ENCODE peak calls at places on chromosomes 12 and 14, in four cellular contexts. One of them, this sample, is unnamed.

GRCh38 chr12:122835693-122836026 is 403 bp downstream of the HIP1R start:
- DNase-seq in Peyer's patch: peak; percentile 69
- DNase-seq in cardiac muscle cell: peak; percentile 9
- DNase-seq in bronchial epithelial cell: no peak
- DNase-seq in this sample: no peak

GRCh38 chr12:131927110-131928079 is 1.7 kb upstream of the PUS1 start:
- DNase-seq in Peyer's patch: no peak
- DNase-seq in bronchial epithelial cell: no peak
- DNase-seq in cardiac muscle cell: no peak
- DNase-seq in this sample: no peak

GRCh38 chr12:3523728-3524127 is 32.7 kb downstream of the PRMT8 start:
- DNase-seq in bronchial epithelial cell: peak; percentile 12
- DNase-seq in Peyer's patch: no peak
- DNase-seq in cardiac muscle cell: no peak
- DNase-seq in this sample: no peak

GRCh38 chr12:130879781-130880389 is 8.0 kb downstream of the RAN start:
- DNase-seq in Peyer's patch: no peak
- DNase-seq in cardiac muscle cell: no peak
- DNase-seq in bronchial epithelial cell: no peak
- DNase-seq in this sample: no peak

GRCh38 chr14:99518441-99519346 is 37.5 kb downstream of the CCNK start:
- DNase-seq in Peyer's patch: peak; percentile 89
- DNase-seq in cardiac muscle cell: peak; percentile 62
- DNase-seq in bronchial epithelial cell: peak; percentile 37
- DNase-seq in this sample: no peak

GRCh38 chr12:108821407-108822397 is 35.7 kb downstream of the SSH1 start:
- DNase-seq in Peyer's patch: peak; percentile 30
- DNase-seq in bronchial epithelial cell: peak; percentile 85
- DNase-seq in cardiac muscle cell: peak; percentile 54
- DNase-seq in this sample: no peak

GRCh38 chr12:5247144-5247543 is 184.8 kb upstream of the NTF3 start:
- DNase-seq in Peyer's patch: no peak
- DNase-seq in cardiac muscle cell: no peak
- DNase-seq in bronchial epithelial cell: no peak
- DNase-seq in this sample: no peak

GRCh38 chr14:24463806-24464785 is 21.5 kb upstream of the SDR39U1 start:
- DNase-seq in Peyer's patch: no peak
- DNase-seq in cardiac muscle cell: no peak
- DNase-seq in bronchial epithelial cell: no peak
- DNase-seq in this sample: no peak

GRCh38 chr12:132827763-132828703 is 636 bp downstream of the GOLGA3 start:
- DNase-seq in Peyer's patch: peak; percentile 67
- DNase-seq in cardiac muscle cell: peak; percentile 66
- DNase-seq in bronchial epithelial cell: peak; percentile 72
- DNase-seq in this sample: peak; percentile 29

GRCh38 chr14:67554341-67554740 is 21.3 kb downstream of the PLEKHH1 start:
- DNase-seq in cardiac muscle cell: no peak
- DNase-seq in Peyer's patch: peak; percentile 21
- DNase-seq in bronchial epithelial cell: no peak
- DNase-seq in this sample: no peak

GRCh38 chr12:92034858-92035401 is 110.7 kb downstream of the BTG1 start:
- DNase-seq in cardiac muscle cell: peak; percentile 54
- DNase-seq in Peyer's patch: peak; percentile 57
- DNase-seq in bronchial epithelial cell: peak; percentile 97
- DNase-seq in this sample: no peak

GRCh38 chr14:102873546-102874061 is 48.9 kb upstream of the AMN start:
- DNase-seq in bronchial epithelial cell: no peak
- DNase-seq in cardiac muscle cell: no peak
- DNase-seq in Peyer's patch: peak; percentile 69
- DNase-seq in this sample: no peak

GRCh38 chr12:89542912-89543592 is 17.2 kb upstream of the POC1B start:
- DNase-seq in Peyer's patch: no peak
- DNase-seq in bronchial epithelial cell: peak; percentile 74
- DNase-seq in cardiac muscle cell: peak; percentile 92
- DNase-seq in this sample: no peak

GRCh38 chr12:16189849-16190248 is 87.6 kb downstream of the SLC15A5 start:
- DNase-seq in Peyer's patch: no peak
- DNase-seq in cardiac muscle cell: peak; percentile 76
- DNase-seq in bronchial epithelial cell: peak; percentile 39
- DNase-seq in this sample: no peak

GRCh38 chr12:89671469-89671868 is 37.2 kb downstream of the ATP2B1 start:
- DNase-seq in cardiac muscle cell: peak; percentile 74
- DNase-seq in bronchial epithelial cell: no peak
- DNase-seq in Peyer's patch: no peak
- DNase-seq in this sample: peak; percentile 70

GRCh38 chr12:1505576-1505975 is 88.8 kb downstream of the FBXL14 start:
- DNase-seq in bronchial epithelial cell: no peak
- DNase-seq in Peyer's patch: no peak
- DNase-seq in cardiac muscle cell: no peak
- DNase-seq in this sample: no peak

DNA sequence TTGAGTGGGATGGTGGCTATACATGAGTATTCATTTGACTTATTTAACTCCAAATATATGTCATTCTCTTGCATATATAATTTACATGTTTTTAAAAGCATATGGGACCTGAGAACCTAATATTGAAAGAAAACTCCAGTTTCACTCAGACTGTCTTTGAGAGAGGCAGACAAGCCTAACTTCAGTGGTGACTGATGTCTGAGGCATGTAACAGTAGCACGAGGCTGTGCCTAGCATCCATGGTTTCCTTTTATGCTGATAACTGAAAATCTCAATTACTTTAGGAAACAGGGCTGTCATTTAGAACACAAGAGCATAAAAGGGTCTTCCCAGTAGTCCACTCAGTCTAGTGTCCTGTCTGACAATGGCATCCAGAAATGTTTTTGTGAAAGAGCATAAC is 24.2 kb downstream of the MAPK1IP1L start:
- DNase-seq in cardiac muscle cell: no peak
- DNase-seq in bronchial epithelial cell: no peak
- DNase-seq in Peyer's patch: no peak
- DNase-seq in this sample: no peak
- TF ChIP-seq CTCF in cardiac muscle cell: no peak
- TF ChIP-seq CTCF in bronchial epithelial cell: no peak
- TF ChIP-seq CTCF in Peyer's patch: no peak
- TF ChIP-seq CTCF in this sample: no peak

GRCh38 chr14:49975286-49975685 is 82.4 kb downstream of the ARF6 start:
- DNase-seq in cardiac muscle cell: peak; percentile 86
- DNase-seq in Peyer's patch: no peak
- DNase-seq in bronchial epithelial cell: peak; percentile 74
- DNase-seq in this sample: no peak

GRCh38 chr14:49971156-49972141 is 78.6 kb downstream of the ARF6 start:
- DNase-seq in Peyer's patch: no peak
- DNase-seq in cardiac muscle cell: peak; percentile 73
- DNase-seq in bronchial epithelial cell: no peak
- DNase-seq in this sample: no peak

GRCh38 chr14:49972199-49972671 is 79.4 kb downstream of the ARF6 start:
- DNase-seq in bronchial epithelial cell: peak; percentile 84
- DNase-seq in Peyer's patch: no peak
- DNase-seq in cardiac muscle cell: peak; percentile 58
- DNase-seq in this sample: no peak

GRCh38 chr14:49970474-49971147 is 77.7 kb downstream of the ARF6 start:
- DNase-seq in bronchial epithelial cell: no peak
- DNase-seq in Peyer's patch: no peak
- DNase-seq in cardiac muscle cell: peak; percentile 94
- DNase-seq in this sample: no peak

DNA sequence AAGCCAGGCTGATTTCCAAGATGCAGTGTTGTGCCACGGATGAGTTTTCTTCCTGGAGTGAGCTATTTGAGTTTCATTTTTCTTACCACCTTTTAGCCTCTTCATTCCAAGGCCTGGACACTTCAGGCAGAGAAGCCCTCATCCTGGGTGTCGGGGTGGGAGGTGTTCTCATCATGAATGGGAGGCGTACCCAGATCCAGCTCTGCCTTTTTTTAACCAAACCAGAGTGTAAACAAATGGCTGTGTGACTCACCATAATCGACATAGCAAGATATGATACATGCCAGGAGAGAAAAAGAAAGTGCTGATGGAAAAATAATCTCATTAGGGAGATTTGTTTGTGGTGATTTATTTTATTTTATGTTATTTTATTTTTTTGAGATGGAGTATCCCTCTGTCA is 80.0 kb downstream of the ARF6 start:
- DNase-seq in Peyer's patch: no peak
- DNase-seq in cardiac muscle cell: peak; percentile 88
- DNase-seq in bronchial epithelial cell: peak; percentile 95
- DNase-seq in this sample: no peak
- H3K4me3 ChIP-seq in Peyer's patch: no peak overlapping the region
- H3K4me3 ChIP-seq in cardiac muscle cell: no peak overlapping the region
- H3K4me3 ChIP-seq in bronchial epithelial cell: no peak overlapping the region
- H3K4me3 ChIP-seq in this sample: no peak overlapping the region

GRCh38 chr12:59431266-59431665 is 164.6 kb upstream of the SLC16A7 start:
- DNase-seq in bronchial epithelial cell: peak; percentile 9
- DNase-seq in cardiac muscle cell: peak; percentile 26
- DNase-seq in Peyer's patch: no peak
- DNase-seq in this sample: no peak
- TF ChIP-seq CTCF in bronchial epithelial cell: no peak
- TF ChIP-seq CTCF in cardiac muscle cell: peak; percentile 25
- TF ChIP-seq CTCF in Peyer's patch: no peak
- TF ChIP-seq CTCF in this sample: peak; percentile 6

GRCh38 chr12:49945394-49946080 is 5.0 kb upstream of the AQP2 start:
- DNase-seq in bronchial epithelial cell: peak; percentile 66
- DNase-seq in Peyer's patch: peak; percentile 87
- DNase-seq in cardiac muscle cell: peak; percentile 86
- DNase-seq in this sample: peak; percentile 12
- H3K4me3 ChIP-seq in bronchial epithelial cell: no peak overlapping the region
- H3K4me3 ChIP-seq in Peyer's patch: peak overlapping the region; percentile 15
- H3K4me3 ChIP-seq in cardiac muscle cell: no peak overlapping the region
- H3K4me3 ChIP-seq in this sample: peak overlapping the region; percentile 28

DNA sequence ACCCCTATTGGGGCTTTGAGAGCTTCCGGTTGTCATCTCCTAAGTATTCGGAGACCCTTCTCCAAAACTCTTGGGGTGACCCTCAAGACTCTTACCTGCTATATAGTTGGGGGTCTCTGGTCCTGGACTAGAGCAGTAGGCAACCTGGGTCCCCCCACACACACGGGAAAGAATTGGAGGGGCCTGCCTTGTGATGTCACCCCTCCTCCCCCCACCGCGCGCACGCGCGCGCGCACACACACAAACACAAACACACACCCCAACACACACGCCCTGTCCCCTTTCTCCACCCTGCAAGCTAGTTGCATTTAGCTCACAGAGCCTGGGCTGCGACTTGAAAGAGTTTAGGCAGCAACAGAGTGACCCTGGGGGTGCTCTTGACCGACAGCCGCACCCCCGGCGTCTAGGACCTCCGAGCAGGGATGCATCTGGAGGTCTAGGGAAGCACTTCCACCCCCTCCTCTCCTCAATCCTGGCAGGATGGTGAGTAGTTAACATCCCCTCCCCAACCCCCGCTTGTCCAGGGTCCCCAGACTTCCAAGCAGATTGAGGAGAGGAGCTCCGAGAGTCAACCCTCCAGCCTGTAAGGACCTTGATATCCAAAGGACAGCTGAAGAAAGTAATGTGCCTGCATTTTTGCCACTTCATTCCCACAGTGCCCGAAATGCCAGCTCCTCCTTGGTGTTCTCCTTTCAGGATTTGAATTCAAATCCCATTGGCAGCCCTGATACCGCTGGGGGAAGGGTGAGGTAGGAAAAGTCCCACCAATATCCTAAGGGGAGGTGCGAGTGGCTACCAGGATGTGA is 1.4 kb upstream of the DNAJC14 start:
- DNase-seq in bronchial epithelial cell: no peak
- DNase-seq in cardiac muscle cell: peak; percentile 80
- DNase-seq in Peyer's patch: peak; percentile 80
- DNase-seq in this sample: no peak
- TF ChIP-seq CTCF in bronchial epithelial cell: no peak
- TF ChIP-seq CTCF in cardiac muscle cell: no peak
- TF ChIP-seq CTCF in Peyer's patch: no peak
- TF ChIP-seq CTCF in this sample: no peak

This sample was measured in AG04449.